ENCODE peak calls at places on chromosomes 1 and 21, in five cellular contexts. One of them, this sample, is unnamed.
A peak's percentile ranks its signal among the peaks of the same experiment; 100 is the strongest.

GRCh38 chr1:66576645-66577044 is 42.7 kb downstream of the SGIP1 start:
- DNase-seq in tibial artery: no peak
- DNase-seq in IMR-90: peak; percentile 71
- DNase-seq in sigmoid colon: no peak
- DNase-seq in neural progenitor cell: no peak
- DNase-seq in this sample: peak; percentile 68

GRCh38 chr1:171636141-171636540 is 14.1 kb downstream of the MYOCOS start:
- DNase-seq in tibial artery: no peak
- DNase-seq in IMR-90: no peak
- DNase-seq in sigmoid colon: no peak
- DNase-seq in neural progenitor cell: peak; percentile 39
- DNase-seq in this sample: peak; percentile 19

GRCh38 chr1:232585486-232585885 is 44.4 kb downstream of the SIPA1L2 start:
- DNase-seq in tibial artery: no peak
- DNase-seq in IMR-90: no peak
- DNase-seq in sigmoid colon: no peak
- DNase-seq in neural progenitor cell: no peak
- DNase-seq in this sample: no peak

GRCh38 chr1:72177711-72178110 is 104.6 kb downstream of the NEGR1 start:
- DNase-seq in tibial artery: no peak
- DNase-seq in IMR-90: peak; percentile 66
- DNase-seq in sigmoid colon: no peak
- DNase-seq in neural progenitor cell: no peak
- DNase-seq in this sample: no peak

GRCh38 chr1:53047737-53048344 is 14.2 kb upstream of the PODN start:
- DNase-seq in tibial artery: no peak
- DNase-seq in IMR-90: peak; percentile 94
- DNase-seq in sigmoid colon: no peak
- DNase-seq in neural progenitor cell: no peak
- DNase-seq in this sample: no peak

GRCh38 chr1:226603030-226603960 is 54.7 kb downstream of the STUM start:
- DNase-seq in tibial artery: peak; percentile 82
- DNase-seq in IMR-90: peak; percentile 48
- DNase-seq in sigmoid colon: peak; percentile 83
- DNase-seq in neural progenitor cell: no peak
- DNase-seq in this sample: no peak

GRCh38 chr1:42004860-42005259 is 86.1 kb upstream of the HIVEP3 start:
- DNase-seq in tibial artery: no peak
- DNase-seq in IMR-90: no peak
- DNase-seq in sigmoid colon: no peak
- DNase-seq in neural progenitor cell: no peak
- DNase-seq in this sample: no peak

GRCh38 chr1:182080955-182081582 is 19.6 kb upstream of the ZNF648 start:
- DNase-seq in tibial artery: no peak
- DNase-seq in IMR-90: peak; percentile 27
- DNase-seq in sigmoid colon: no peak
- DNase-seq in neural progenitor cell: peak; percentile 67
- DNase-seq in this sample: peak; percentile 65

GRCh38 chr1:228810855-228811654 is 75.8 kb downstream of the RHOU start:
- DNase-seq in tibial artery: no peak
- DNase-seq in IMR-90: no peak
- DNase-seq in sigmoid colon: no peak
- DNase-seq in neural progenitor cell: no peak
- DNase-seq in this sample: no peak

GRCh38 chr1:161374373-161374772 is 6.7 kb upstream of the CFAP126 start:
- DNase-seq in tibial artery: no peak
- DNase-seq in IMR-90: no peak
- DNase-seq in sigmoid colon: no peak
- DNase-seq in neural progenitor cell: no peak
- DNase-seq in this sample: no peak

GRCh38 chr1:184330884-184331283 is 55.9 kb upstream of the C1orf21 start:
- DNase-seq in tibial artery: no peak
- DNase-seq in IMR-90: no peak
- DNase-seq in sigmoid colon: no peak
- DNase-seq in neural progenitor cell: no peak
- DNase-seq in this sample: no peak

GRCh38 chr1:217527151-217527550 is 103.7 kb downstream of the GPATCH2 start:
- DNase-seq in tibial artery: no peak
- DNase-seq in IMR-90: no peak
- DNase-seq in sigmoid colon: no peak
- DNase-seq in neural progenitor cell: no peak
- DNase-seq in this sample: no peak

GRCh38 chr1:12067900-12068821 is 5.1 kb downstream of the TNFRSF8 start:
- DNase-seq in tibial artery: no peak
- DNase-seq in IMR-90: peak; percentile 81
- DNase-seq in sigmoid colon: no peak
- DNase-seq in neural progenitor cell: peak; percentile 46
- DNase-seq in this sample: peak; percentile 61

GRCh38 chr1:27258598-27258997 is 24.2 kb downstream of the WDTC1 start:
- DNase-seq in tibial artery: no peak
- DNase-seq in IMR-90: no peak
- DNase-seq in sigmoid colon: no peak
- DNase-seq in neural progenitor cell: no peak
- DNase-seq in this sample: no peak

GRCh38 chr21:45848805-45849204 is 132.8 kb upstream of the COL6A1 start:
- DNase-seq in tibial artery: no peak
- DNase-seq in IMR-90: no peak
- DNase-seq in sigmoid colon: no peak
- DNase-seq in neural progenitor cell: no peak
- DNase-seq in this sample: no peak

GRCh38 chr1:50352428-50352827 is 70.8 kb downstream of the DMRTA2 start:
- DNase-seq in tibial artery: no peak
- DNase-seq in IMR-90: no peak
- DNase-seq in sigmoid colon: no peak
- DNase-seq in neural progenitor cell: no peak
- DNase-seq in this sample: no peak

GRCh38 chr1:75438355-75438754 is 172.6 kb downstream of the SLC44A5 start:
- DNase-seq in tibial artery: no peak
- DNase-seq in IMR-90: no peak
- DNase-seq in sigmoid colon: no peak
- DNase-seq in neural progenitor cell: no peak
- DNase-seq in this sample: peak; percentile 14

GRCh38 chr1:109791495-109792040 is 27.8 kb upstream of the EPS8L3 start:
- DNase-seq in tibial artery: peak; percentile 19
- DNase-seq in IMR-90: no peak
- DNase-seq in sigmoid colon: peak; percentile 63
- DNase-seq in neural progenitor cell: no peak
- DNase-seq in this sample: no peak

GRCh38 chr1:244860914-244861610 is 3.3 kb downstream of the HNRNPU start:
- DNase-seq in tibial artery: no peak
- DNase-seq in IMR-90: no peak
- DNase-seq in sigmoid colon: no peak
- DNase-seq in neural progenitor cell: peak; percentile 63
- DNase-seq in this sample: no peak

GRCh38 chr1:244862354-244862698 is 2.0 kb downstream of the HNRNPU start:
- DNase-seq in tibial artery: no peak
- DNase-seq in IMR-90: no peak
- DNase-seq in sigmoid colon: no peak
- DNase-seq in neural progenitor cell: no peak
- DNase-seq in this sample: no peak

GRCh38 chr1:244861683-244862082 is 2.7 kb downstream of the HNRNPU start:
- DNase-seq in tibial artery: no peak
- DNase-seq in IMR-90: no peak
- DNase-seq in sigmoid colon: no peak
- DNase-seq in neural progenitor cell: peak; percentile 15
- DNase-seq in this sample: no peak

GRCh38 chr1:244858357-244858756 is 6.0 kb downstream of the HNRNPU start:
- DNase-seq in tibial artery: no peak
- DNase-seq in IMR-90: no peak
- DNase-seq in sigmoid colon: no peak
- DNase-seq in neural progenitor cell: no peak
- DNase-seq in this sample: no peak

DNA sequence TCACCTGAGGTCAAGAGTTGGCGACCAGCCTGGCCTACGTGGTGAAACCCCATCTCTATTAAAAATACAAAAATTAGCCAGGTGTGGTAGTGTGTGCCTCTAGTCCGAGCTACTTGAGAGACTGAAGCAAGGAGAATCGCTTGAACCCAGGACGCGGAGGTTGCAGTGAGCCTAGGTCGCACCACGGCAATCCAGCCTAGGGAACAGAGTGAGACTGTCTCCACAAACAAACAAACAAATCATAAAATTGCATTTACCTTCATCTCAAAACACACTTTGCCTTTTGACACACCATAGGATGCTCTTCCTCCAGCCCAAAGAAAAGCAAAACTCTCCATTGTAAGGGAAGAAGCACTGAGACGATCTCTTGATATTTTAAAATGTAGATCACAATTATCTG is 4.3 kb downstream of the HNRNPU start:
- DNase-seq in tibial artery: no peak
- DNase-seq in IMR-90: no peak
- DNase-seq in sigmoid colon: no peak
- DNase-seq in neural progenitor cell: no peak
- DNase-seq in this sample: no peak
- H3K36me3 ChIP-seq in tibial artery: peaks cover 54% of the 10 kb centered on the region
- H3K36me3 ChIP-seq in IMR-90: peaks cover 53% of the 10 kb centered on the region
- H3K36me3 ChIP-seq in sigmoid colon: peaks cover 36% of the 10 kb centered on the region
- H3K36me3 ChIP-seq in neural progenitor cell: peaks cover 50% of the 10 kb centered on the region
- H3K36me3 ChIP-seq in this sample: peaks cover 75% of the 10 kb centered on the region

DNA sequence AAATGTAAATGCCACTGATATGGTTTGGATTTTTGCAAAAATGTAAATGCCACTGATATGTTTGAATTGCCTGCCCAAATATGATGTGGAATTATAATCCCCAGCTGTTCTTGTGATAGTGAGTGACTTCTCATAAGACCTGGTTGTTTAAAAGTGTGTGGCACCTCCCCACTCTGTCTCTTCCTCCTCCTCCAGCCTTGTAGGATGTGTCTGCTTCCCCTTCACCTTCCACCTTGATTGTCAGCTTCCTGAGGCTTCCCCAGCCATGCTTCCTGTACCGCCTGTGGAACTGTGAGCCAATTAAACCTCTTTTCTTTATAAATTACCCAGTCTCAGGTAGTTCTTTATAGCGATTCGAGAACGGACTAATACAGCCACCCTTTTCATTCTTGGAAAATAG is 1.3 kb upstream of the CCT8 start:
- DNase-seq in tibial artery: no peak
- DNase-seq in IMR-90: no peak
- DNase-seq in sigmoid colon: no peak
- DNase-seq in neural progenitor cell: no peak
- DNase-seq in this sample: no peak
- H3K36me3 ChIP-seq in tibial artery: no peaks in the 10 kb centered on the region
- H3K36me3 ChIP-seq in IMR-90: no peaks in the 10 kb centered on the region
- H3K36me3 ChIP-seq in sigmoid colon: no peaks in the 10 kb centered on the region
- H3K36me3 ChIP-seq in neural progenitor cell: peaks cover 4% of the 10 kb centered on the region
- H3K36me3 ChIP-seq in this sample: peaks cover 14% of the 10 kb centered on the region

GRCh38 chr1:200971428-200971903 is 52.0 kb downstream of the KIF21B start:
- DNase-seq in tibial artery: no peak
- DNase-seq in IMR-90: no peak
- DNase-seq in sigmoid colon: no peak
- DNase-seq in neural progenitor cell: no peak
- DNase-seq in this sample: no peak
- H3K36me3 ChIP-seq in tibial artery: no peaks in the 10 kb centered on the region
- H3K36me3 ChIP-seq in IMR-90: no peaks in the 10 kb centered on the region
- H3K36me3 ChIP-seq in sigmoid colon: no peaks in the 10 kb centered on the region
- H3K36me3 ChIP-seq in neural progenitor cell: no peaks in the 10 kb centered on the region
- H3K36me3 ChIP-seq in this sample: no peaks in the 10 kb centered on the region

GRCh38 chr21:34143783-34144182 is 70.4 kb downstream of the MRPS6 start:
- DNase-seq in tibial artery: no peak
- DNase-seq in IMR-90: no peak
- DNase-seq in sigmoid colon: no peak
- DNase-seq in neural progenitor cell: no peak
- DNase-seq in this sample: no peak
- H3K36me3 ChIP-seq in tibial artery: peaks cover 12% of the 10 kb centered on the region
- H3K36me3 ChIP-seq in IMR-90: peaks cover 10% of the 10 kb centered on the region
- H3K36me3 ChIP-seq in sigmoid colon: no peaks in the 10 kb centered on the region
- H3K36me3 ChIP-seq in neural progenitor cell: peaks cover 10% of the 10 kb centered on the region
- H3K36me3 ChIP-seq in this sample: peaks cover 4% of the 10 kb centered on the region

DNA sequence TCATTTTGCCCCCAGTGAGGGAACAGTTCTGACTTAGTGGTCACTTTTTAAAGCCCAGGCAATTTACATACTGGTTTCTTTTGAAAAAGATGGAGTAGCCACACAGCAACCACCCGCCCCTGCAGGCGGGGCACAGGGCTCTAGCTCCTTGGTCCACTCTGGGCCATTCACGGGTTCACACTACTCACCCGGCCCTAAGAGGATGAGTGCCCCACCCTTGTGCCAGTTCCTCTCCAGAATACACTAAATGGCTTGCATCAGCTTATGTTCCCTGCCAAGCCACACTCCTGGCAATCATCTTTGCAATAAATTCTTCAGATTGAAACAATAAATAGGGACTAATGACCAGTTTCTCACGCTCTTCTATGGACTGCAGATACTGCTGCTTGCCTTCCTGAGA is 15.7 kb upstream of the ATP13A2 start:
- DNase-seq in tibial artery: peak; percentile 66
- DNase-seq in IMR-90: no peak
- DNase-seq in sigmoid colon: peak; percentile 40
- DNase-seq in neural progenitor cell: no peak
- DNase-seq in this sample: no peak
- H3K36me3 ChIP-seq in tibial artery: peaks cover 80% of the 10 kb centered on the region
- H3K36me3 ChIP-seq in IMR-90: peaks cover 55% of the 10 kb centered on the region
- H3K36me3 ChIP-seq in sigmoid colon: peaks cover 25% of the 10 kb centered on the region
- H3K36me3 ChIP-seq in neural progenitor cell: no peaks in the 10 kb centered on the region
- H3K36me3 ChIP-seq in this sample: peaks cover 83% of the 10 kb centered on the region

This sample was measured in SJCRH30.